ENCODE peak calls at places on chromosomes 16 and 17, in nine cellular contexts. B, V, H, L, Q, S, N, K and W are unnamed samples.

GRCh38 chr16:66801320-66802105 is at the start of gene TERB1:
- DNase-seq in N (no peak), H (no peak), V (no peak), Q (no peak), B (no peak), K (no peak), S (no peak), L (no peak), W (no peak)

GRCh38 chr17:14461131-14461530 is 160.2 kb downstream of the HS3ST3B1 start:
- DNase-seq in V (no peak), S (no peak), L (no peak), N (no peak), Q (no peak), B (no peak), H (no peak), K (no peak), W (no peak)

GRCh38 chr17:61946359-61946758 is 18.6 kb upstream of the INTS2 start:
- DNase-seq in Q (no peak), N (no peak), B (no peak), K (no peak), L (no peak), V (no peak), H (no peak), S (no peak), W (no peak)

GRCh38 chr17:61416540-61417363 is 17.1 kb downstream of the TBX2 start:
- DNase-seq in V (peak; percentile 98), K (peak; percentile 78), B (peak; percentile 66), H (no peak), N (peak; percentile 96), S (peak; percentile 64), L (no peak), Q (no peak), W (no peak)

GRCh38 chr16:11117576-11118211 is 138.3 kb downstream of the SOCS1 start:
- DNase-seq in H (no peak), N (no peak), L (no peak), V (no peak), Q (no peak), K (no peak), S (no peak), B (no peak), W (no peak)

GRCh38 chr17:56966277-56966676 is 5.4 kb upstream of the COIL start:
- DNase-seq in Q (no peak), V (no peak), L (no peak), H (no peak), N (no peak), K (no peak), B (no peak), S (no peak), W (no peak)

GRCh38 chr16:69315486-69316311 is 4.5 kb downstream of the VPS4A start:
- DNase-seq in K (no peak), H (no peak), V (no peak), L (no peak), N (no peak), B (no peak), Q (no peak), S (no peak), W (no peak)

GRCh38 chr17:74605361-74605760 is 13.3 kb upstream of the CD300LD start:
- DNase-seq in S (peak; percentile 51), K (no peak), N (no peak), B (no peak), V (peak; percentile 75), Q (no peak), L (no peak), H (peak; percentile 8), W (no peak)